ENCODE peak calls at places on chromosomes 1 and 21, in six cellular contexts. E is colonic mucosa, K is left lung, I is thoracic aorta, W is pancreas, Y is brain microvascular endothelial cell. N is an unnamed sample. For H3K27me3, the result is how much of the 10 kb centered on the place peaks cover.

GRCh38 chr21:39885119-39885848 is 18.0 kb downstream of the PCP4 start:
- DNase-seq in Y (no peak), W (no peak), K (no peak), E (no peak), I (no peak), N (no peak)

GRCh38 chr21:44549525-44550211 is 1.6 kb downstream of the KRTAP10-2 start:
- DNase-seq in Y (no peak), W (no peak), E (no peak), I (no peak), K (no peak), N (no peak)

GRCh38 chr1:29579821-29580425 is 343.6 kb downstream of the PTPRU start:
- DNase-seq in E (no peak), Y (peak), W (no peak), I (no peak), K (no peak), N (no peak)

GRCh38 chr1:232626452-232626851 is 3.5 kb downstream of the SIPA1L2 start:
- DNase-seq in I (no peak), W (no peak), K (no peak), E (no peak), Y (no peak), N (no peak)

GRCh38 chr21:36792505-36792967 is 93.6 kb downstream of the SIM2 start:
- DNase-seq in W (no peak), E (no peak), I (no peak), Y (peak), K (no peak), N (no peak)

GRCh38 chr1:198056255-198056654 is 100.5 kb upstream of the NEK7 start:
- DNase-seq in K (no peak), Y (no peak), I (no peak), E (no peak), W (no peak), N (peak)

GRCh38 chr1:31815752-31816484 is at the start of gene SPOCD1:
- DNase-seq in E (peak), K (peak), I (peak), W (peak), Y (peak), N (peak)

GRCh38 chr21:42974832-42975820 is 764 bp downstream of the PKNOX1 start:
- DNase-seq in K (peak), I (no peak), E (peak), Y (peak), W (peak), N (peak)

GRCh38 chr1:78096976-78097375 is 51.2 kb downstream of the GIPC2 start:
- DNase-seq in I (no peak), K (no peak), W (no peak), E (no peak), Y (no peak), N (no peak)

GRCh38 chr1:97820470-97821188 is 100.2 kb downstream of the DPYD start:
- DNase-seq in I (no peak), Y (peak), E (no peak), K (no peak), W (no peak), N (no peak)

GRCh38 chr1:221418346-221418745 is 323.5 kb downstream of the DUSP10 start:
- DNase-seq in Y (no peak), W (no peak), K (no peak), I (no peak), E (no peak), N (no peak)

GRCh38 chr1:94094466-94095111 is 26.4 kb downstream of the ABCA4 start:
- DNase-seq in W (peak), I (peak), Y (peak), K (peak), E (peak), N (no peak)

GRCh38 chr1:6109688-6110087 is 64.0 kb downstream of the KCNAB2 start:
- DNase-seq in E (no peak), K (no peak), I (no peak), W (no peak), Y (no peak), N (no peak)

GRCh38 chr1:108142258-108142657 is 57.9 kb downstream of the SLC25A24 start:
- DNase-seq in Y (no peak), W (no peak), I (no peak), K (no peak), E (no peak), N (no peak)

GRCh38 chr1:38872401-38873026 is 634 bp downstream of the MYCBP start:
- DNase-seq in K (no peak), W (no peak), Y (no peak), E (no peak), I (no peak), N (no peak)

GRCh38 chr1:163796394-163796821 is 474.7 kb downstream of the NUF2 start:
- DNase-seq in I (no peak), W (no peak), Y (no peak), K (no peak), E (no peak), N (no peak)

GRCh38 chr1:89780721-89781120 is 40.1 kb upstream of the LRRC8D start:
- DNase-seq in I (no peak), E (no peak), W (no peak), Y (peak), K (no peak), N (peak)

GRCh38 chr1:96973605-96974004 is 252.0 kb downstream of the PTBP2 start:
- DNase-seq in I (no peak), Y (no peak), E (no peak), W (no peak), K (no peak), N (no peak)

GRCh38 chr21:38498057-38498833 is at the start of gene ERG:
- DNase-seq in I (no peak), K (no peak), Y (no peak), W (no peak), E (no peak), N (no peak)

GRCh38 chr1:34370748-34371147 is 194.0 kb downstream of the C1orf94 start:
- DNase-seq in K (no peak), W (no peak), E (no peak), I (no peak), Y (no peak), N (no peak)

GRCh38 chr1:47755368-47755990 is 241.7 kb downstream of the TRABD2B start:
- DNase-seq in K (no peak), I (no peak), E (peak), W (no peak), Y (no peak), N (no peak)

GRCh38 chr1:83508485-83509151 is 490.3 kb downstream of the TTLL7 start:
- DNase-seq in I (no peak), E (no peak), W (peak), K (no peak), Y (peak), N (peak)

GRCh38 chr1:2628933-2629626 is 3.7 kb downstream of the MMEL1 start:
- DNase-seq in W (no peak), K (no peak), I (no peak), E (no peak), Y (no peak), N (no peak)

GRCh38 chr1:58818075-58818474 is 34.2 kb upstream of the JUN start:
- DNase-seq in I (no peak), Y (peak), E (no peak), W (no peak), K (no peak), N (no peak)

DNA sequence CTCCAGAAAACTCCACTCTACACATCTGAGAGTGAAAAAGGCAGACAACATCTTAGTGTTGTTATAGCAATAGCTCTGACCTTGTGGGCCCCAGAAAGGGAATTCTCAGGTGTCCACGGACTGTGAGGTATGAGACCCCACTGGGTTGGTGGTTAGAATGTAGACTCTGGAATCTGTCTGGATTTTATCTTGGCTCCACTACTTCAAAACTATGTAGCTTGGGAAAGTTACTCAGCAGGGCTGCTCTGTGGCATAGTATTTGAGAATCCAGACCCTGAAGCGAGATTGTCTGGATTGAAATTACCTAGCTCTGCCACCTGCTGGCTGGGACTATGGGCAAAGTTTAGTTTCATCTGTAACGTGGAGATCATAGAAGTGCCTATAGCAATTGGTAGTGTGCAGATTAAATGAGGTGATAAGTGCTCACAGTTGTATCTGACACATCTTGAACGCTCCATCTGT is 25.8 kb downstream of the PRDM2 start:
- DNase-seq in E (peak), Y (peak), W (no peak), K (no peak), I (no peak), N (peak)
- TF ChIP-seq CTCF in E (peak), Y (peak), W (peak), K (peak), I (peak), N (peak)

GRCh38 chr1:201419737-201420607 is 1.6 kb downstream of the TNNI1 start:
- DNase-seq in W (no peak), I (no peak), Y (no peak), K (no peak), E (no peak), N (no peak)
- H3K4me3 ChIP-seq in W (no peak), I (no peak), Y (no peak), K (no peak), E (no peak), N (no peak)

GRCh38 chr21:15061284-15061683 is 3.5 kb downstream of the NRIP1 start:
- DNase-seq in E (no peak), K (no peak), Y (no peak), W (no peak), I (no peak), N (no peak)

GRCh38 chr21:15058718-15059316 is 6.0 kb downstream of the NRIP1 start:
- DNase-seq in I (no peak), K (no peak), W (no peak), E (no peak), Y (peak), N (no peak)

GRCh38 chr21:15060776-15061175 is 4.0 kb downstream of the NRIP1 start:
- DNase-seq in I (no peak), K (no peak), E (no peak), Y (peak), W (no peak), N (no peak)

GRCh38 chr21:15057290-15057689 is 7.5 kb downstream of the NRIP1 start:
- DNase-seq in I (no peak), Y (no peak), W (no peak), E (peak), K (no peak), N (no peak)

GRCh38 chr21:15059397-15059796 is 5.4 kb downstream of the NRIP1 start:
- DNase-seq in E (no peak), I (no peak), Y (no peak), K (no peak), W (no peak), N (no peak)
- H3K27me3 ChIP-seq in E (under half), I (under half), Y (under half), K (under half), W (under half), N (under half)

GRCh38 chr1:41918450-41919043 is at the start of gene HIVEP3:
- DNase-seq in K (no peak), I (no peak), Y (no peak), W (no peak), E (no peak), N (no peak)
- TF ChIP-seq CTCF in K (peak), I (peak), Y (peak), W (no peak), E (no peak), N (no peak)

GRCh38 chr1:207455183-207455754 is 1.1 kb downstream of the CR2 start:
- DNase-seq in W (no peak), I (no peak), Y (no peak), E (no peak), K (no peak), N (no peak)
- H3K4me3 ChIP-seq in W (peak), I (peak), Y (no peak), E (peak), K (no peak), N (peak)

DNA sequence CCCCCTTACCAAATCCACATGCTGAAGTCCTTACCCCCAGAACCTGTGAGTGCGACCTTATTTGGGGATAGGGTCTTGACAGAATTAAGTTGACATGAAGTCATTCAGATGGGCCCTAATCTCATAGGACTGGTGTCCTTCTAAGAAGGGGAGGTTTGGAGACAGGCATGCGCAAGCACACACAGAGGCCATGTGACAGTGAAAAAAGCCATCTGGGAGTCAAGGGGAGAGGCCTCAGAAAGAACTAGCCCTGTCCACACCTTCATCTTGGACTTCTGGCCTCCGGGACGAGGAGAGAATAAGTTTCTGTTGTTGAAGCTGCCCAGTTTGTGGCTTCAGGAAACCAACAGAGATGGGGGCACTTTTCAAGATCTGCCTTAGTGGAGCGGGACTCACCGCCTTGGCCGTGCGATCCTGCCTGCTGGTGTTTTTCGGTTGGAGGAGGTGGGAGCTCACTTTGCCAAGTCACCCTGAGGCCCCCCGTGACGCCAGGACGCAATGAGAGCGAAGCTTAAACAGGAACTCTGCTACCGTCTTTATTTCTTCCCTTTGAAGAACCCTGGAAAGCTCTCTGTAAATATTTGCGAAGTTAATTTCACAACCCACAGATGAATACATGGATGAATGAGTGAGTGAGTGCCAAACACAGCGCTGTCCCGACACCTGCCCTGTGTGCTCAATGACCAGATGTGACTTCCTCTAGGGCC is 42.5 kb upstream of the C1orf174 start:
- DNase-seq in I (no peak), Y (no peak), W (no peak), E (peak), K (no peak), N (no peak)
- H3K27me3 ChIP-seq in I (under half), Y (under half), W (under half), E (under half), K (under half), N (under half)

DNA sequence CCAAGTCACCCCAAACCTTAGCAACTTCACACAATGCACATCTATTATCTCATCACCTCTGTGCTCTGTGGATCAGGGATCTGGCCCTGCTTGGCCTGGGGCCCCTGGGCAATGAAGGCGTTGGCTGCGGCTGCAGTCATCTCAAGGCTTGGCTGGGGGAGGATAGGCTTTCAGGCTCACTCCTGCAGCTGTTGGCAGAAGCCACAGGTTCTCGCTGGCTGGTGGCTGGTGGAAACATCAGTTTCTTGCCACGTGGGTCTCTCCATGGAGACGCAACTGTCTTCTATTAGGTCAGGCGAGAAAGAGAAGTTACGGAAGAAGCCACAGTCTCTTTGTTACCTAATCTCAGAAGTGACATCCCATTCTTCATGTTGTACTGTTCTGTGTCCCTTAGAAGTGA is 3.6 kb upstream of the NPPA start:
- DNase-seq in Y (no peak), I (no peak), E (no peak), W (no peak), K (no peak), N (no peak)
- TF ChIP-seq CTCF in Y (no peak), I (no peak), E (no peak), W (no peak), K (no peak), N (no peak)

GRCh38 chr1:109786531-109787021 is 22.9 kb upstream of the EPS8L3 start:
- DNase-seq in K (peak), W (no peak), Y (no peak), E (peak), I (no peak), N (no peak)

GRCh38 chr1:109787211-109787844 is 23.6 kb upstream of the EPS8L3 start:
- DNase-seq in W (no peak), E (peak), Y (no peak), K (peak), I (no peak), N (no peak)

GRCh38 chr1:109784551-109785252 is 21.0 kb upstream of the EPS8L3 start:
- DNase-seq in Y (no peak), I (no peak), K (peak), E (no peak), W (no peak), N (no peak)

GRCh38 chr1:109786107-109786470 is 22.4 kb upstream of the EPS8L3 start:
- DNase-seq in Y (no peak), I (no peak), W (no peak), E (no peak), K (peak), N (no peak)

DNA sequence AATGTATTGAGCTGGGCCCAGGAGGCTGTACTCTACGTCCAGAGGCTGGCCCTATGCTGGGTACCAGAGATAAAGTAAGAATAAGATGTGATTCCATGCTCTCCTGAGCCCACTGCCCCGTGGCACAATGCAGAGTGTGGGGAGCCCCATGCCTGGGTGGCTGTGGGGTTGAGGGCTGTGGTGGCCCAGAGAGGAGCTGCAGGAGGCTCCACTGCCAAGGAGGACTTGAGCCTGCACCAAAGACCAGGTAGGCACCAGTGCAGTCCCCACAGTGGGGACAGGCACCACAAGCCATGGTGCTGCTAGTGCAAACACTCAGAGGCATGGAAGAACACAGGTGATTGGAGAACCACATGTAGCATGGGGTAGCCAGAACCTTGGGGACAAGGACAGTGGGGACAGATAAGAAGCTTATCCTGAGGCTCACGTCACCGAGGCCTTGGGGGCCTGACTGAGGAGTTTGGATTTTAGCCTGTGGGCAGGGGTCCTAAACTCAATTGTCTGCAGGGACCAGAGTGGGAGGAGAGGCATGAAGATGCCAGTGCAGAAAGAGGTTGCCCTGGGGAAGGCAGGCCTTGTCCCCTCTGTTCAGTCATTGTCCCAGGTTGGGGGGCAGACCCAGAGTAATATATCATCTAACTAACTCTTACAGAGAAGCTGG is 21.9 kb upstream of the EPS8L3 start:
- DNase-seq in I (no peak), E (peak), K (peak), Y (no peak), W (no peak), N (no peak)
- H3K4me3 ChIP-seq in I (no peak), E (no peak), K (no peak), Y (no peak), W (no peak), N (no peak)

GRCh38 chr1:24927886-24928630 is 2.0 kb downstream of the RUNX3 start:
- DNase-seq in E (no peak), Y (no peak), K (no peak), W (no peak), I (no peak), N (no peak)

GRCh38 chr1:24925963-24926362 is 4.1 kb downstream of the RUNX3 start:
- DNase-seq in E (no peak), K (no peak), Y (no peak), I (no peak), W (no peak), N (no peak)

GRCh38 chr1:24927473-24927872 is 2.6 kb downstream of the RUNX3 start:
- DNase-seq in Y (no peak), W (no peak), I (no peak), K (no peak), E (no peak), N (no peak)

GRCh38 chr1:24925082-24925779 is 4.8 kb downstream of the RUNX3 start:
- DNase-seq in E (no peak), K (no peak), Y (no peak), I (no peak), W (no peak), N (peak)

DNA sequence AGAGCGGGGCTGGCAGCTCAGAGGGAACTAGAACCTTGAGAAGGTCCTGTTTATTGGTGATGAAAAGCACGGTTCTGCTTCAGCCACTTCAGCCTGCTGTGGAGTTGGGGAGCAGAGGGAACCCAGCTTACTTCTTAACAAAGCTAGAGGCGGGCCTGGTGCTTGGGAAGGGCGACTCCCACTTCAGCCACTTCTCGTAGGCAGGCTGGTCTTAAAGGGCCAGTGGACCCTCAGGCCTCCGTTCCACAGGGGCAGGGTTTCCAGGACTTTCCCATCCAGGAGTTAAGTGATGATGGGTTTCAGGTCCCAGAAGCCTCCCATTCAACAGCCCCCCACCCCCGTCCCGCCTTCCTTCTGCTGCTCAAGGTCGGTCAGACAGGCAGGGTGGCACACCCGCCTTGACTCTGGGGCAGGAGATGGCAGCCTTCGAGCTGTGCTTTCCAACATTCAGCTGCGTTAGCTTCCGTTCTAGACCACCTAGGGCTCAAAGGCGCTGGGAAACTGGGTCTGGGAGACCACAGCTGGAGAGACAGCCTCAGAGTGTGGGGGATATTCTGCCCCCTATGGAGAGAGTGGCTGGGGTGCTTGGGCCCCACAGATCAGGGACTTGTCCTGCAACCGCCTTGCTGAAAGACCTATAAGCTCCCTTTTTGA is 3.4 kb downstream of the RUNX3 start:
- DNase-seq in Y (peak), E (no peak), W (no peak), K (no peak), I (no peak), N (no peak)
- H3K27me3 ChIP-seq in Y (under half), E (half or more), W (under half), K (half or more), I (under half), N (under half)